ENCODE peak calls at places on chromosomes 16 and 17, in four cellular contexts. J, A, W and G are unnamed samples.

GRCh38 chr17:78834571-78834970 is 6.0 kb downstream of the USP36 start:
- DNase-seq in A (no peak), J (no peak), W (no peak), G (no peak)

GRCh38 chr16:67666032-67666537 is 465 bp downstream of the ENKD1 start:
- DNase-seq in J (no peak), A (no peak), W (peak; percentile 75), G (no peak)

GRCh38 chr17:50482516-50482915 is 3.9 kb downstream of the RSAD1 start:
- DNase-seq in J (peak; percentile 52), A (peak; percentile 79), W (peak; percentile 83), G (peak; percentile 95)

GRCh38 chr17:55059724-55060123 is 91.2 kb downstream of the STXBP4 start:
- DNase-seq in J (no peak), A (no peak), W (no peak), G (no peak)

GRCh38 chr17:51256101-51256500 is 3.7 kb downstream of the MBTD1 start:
- DNase-seq in A (no peak), J (no peak), W (no peak), G (no peak)

GRCh38 chr16:2821483-2822157 is 4.6 kb downstream of the PRSS21 start:
- DNase-seq in A (no peak), W (no peak), J (no peak), G (no peak)

GRCh38 chr17:77445908-77446535 is 305.3 kb downstream of the SEC14L1 start:
- DNase-seq in A (no peak), W (no peak), J (no peak), G (no peak)

GRCh38 chr16:15966420-15967222 is 17.2 kb downstream of the ABCC1 start:
- DNase-seq in A (peak; percentile 96), W (no peak), J (no peak), G (peak; percentile 92)

GRCh38 chr16:82134884-82135283 is 35.1 kb downstream of the MPHOSPH6 start:
- DNase-seq in J (no peak), A (no peak), W (no peak), G (no peak)

GRCh38 chr16:46973457-46974324 is at the start of gene DNAJA2:
- DNase-seq in J (peak; percentile 88), W (peak; percentile 95), A (peak; percentile 91), G (peak; percentile 77)

GRCh38 chr17:57739402-57740224 is 5.5 kb downstream of the CCDC182 start:
- DNase-seq in W (no peak), A (peak; percentile 50), J (peak; percentile 31), G (peak; percentile 61)

GRCh38 chr17:63399856-63400255 is 46.2 kb downstream of the CYB561 start:
- DNase-seq in J (no peak), A (no peak), W (no peak), G (no peak)

GRCh38 chr16:525520-526180 is 1.9 kb upstream of the CAPN15 start:
- DNase-seq in A (peak; percentile 75), J (no peak), W (no peak), G (peak; percentile 57)

GRCh38 chr17:82593590-82594087 is 54.6 kb downstream of the WDR45B start:
- DNase-seq in W (no peak), J (no peak), A (no peak), G (no peak)

GRCh38 chr16:67718668-67719047 is 458 bp downstream of the GFOD2 start:
- DNase-seq in J (peak; percentile 46), A (no peak), W (no peak), G (no peak)

GRCh38 chr17:77802811-77803220 is 155.7 kb upstream of the TNRC6C start:
- DNase-seq in W (peak; percentile 47), J (peak; percentile 88), A (no peak), G (no peak)

GRCh38 chr16:52677487-52677886 is 130.5 kb upstream of the TOX3 start:
- DNase-seq in A (no peak), J (peak; percentile 13), W (no peak), G (no peak)

GRCh38 chr16:88531931-88532433 is 38.2 kb upstream of the ZC3H18 start:
- DNase-seq in W (peak; percentile 3), A (no peak), J (no peak), G (no peak)

GRCh38 chr17:31431098-31431794 is 39.8 kb downstream of the RAB11FIP4 start:
- DNase-seq in W (no peak), J (no peak), A (no peak), G (no peak)

GRCh38 chr16:79806757-79807156 is 206.2 kb upstream of the MAF start:
- DNase-seq in W (no peak), A (no peak), J (no peak), G (no peak)

GRCh38 chr16:2518823-2519710 is 1.1 kb upstream of the AMDHD2 start:
- DNase-seq in A (no peak), W (no peak), J (no peak), G (no peak)

GRCh38 chr17:9037741-9038140 is 16.4 kb downstream of the NTN1 start:
- DNase-seq in W (no peak), A (no peak), J (no peak), G (no peak)

GRCh38 chr17:36198831-36199465 is 2.4 kb upstream of the CCL3L1 start:
- DNase-seq in J (no peak), A (no peak), W (no peak), G (no peak)

GRCh38 chr16:55465077-55465896 is 13.7 kb upstream of the MMP2 start:
- DNase-seq in A (peak; percentile 78), W (peak; percentile 97), J (peak; percentile 76), G (peak; percentile 64)

GRCh38 chr17:51818777-51819176 is 339.7 kb downstream of the CA10 start:
- DNase-seq in W (no peak), J (peak; percentile 26), A (no peak), G (no peak)

GRCh38 chr17:45895304-45895968 is 1.1 kb downstream of the MAPT start:
- DNase-seq in W (peak; percentile 46), A (no peak), J (peak; percentile 84), G (no peak)

GRCh38 chr17:65931246-65932149 is 260.4 kb downstream of the CEP112 start:
- DNase-seq in A (no peak), J (no peak), W (no peak), G (no peak)

GRCh38 chr16:49674255-49674980 is 181.5 kb downstream of the ZNF423 start:
- DNase-seq in W (peak; percentile 20), A (no peak), J (no peak), G (no peak)

GRCh38 chr17:29617481-29618271 is 5.0 kb downstream of the CORO6 start:
- DNase-seq in J (peak; percentile 32), W (peak; percentile 67), A (no peak), G (peak; percentile 50)

GRCh38 chr16:72195609-72196008 is 23.7 kb upstream of the PMFBP1 start:
- DNase-seq in J (no peak), A (no peak), W (peak; percentile 30), G (no peak)

GRCh38 chr16:63702981-63703590 is 1418.8 kb downstream of the CDH11 start:
- DNase-seq in J (no peak), W (no peak), A (no peak), G (no peak)